ENCODE peak calls at places on chromosomes 7 and 10, in four cellular contexts. H, U, L and S are unnamed samples.

GRCh38 chr7:6172331-6173295 is 99.8 kb downstream of the CYTH3 start:
- DNase-seq in L (no peak), U (no peak), H (no peak), S (no peak)

GRCh38 chr7:117269417-117269816 is 53.4 kb downstream of the WNT2 start:
- DNase-seq in U (no peak), L (no peak), H (no peak), S (peak)

GRCh38 chr10:42367532-42368230 is 270.7 kb downstream of the ZNF33B start:
- DNase-seq in U (peak), L (no peak), H (peak), S (no peak)

GRCh38 chr10:47368431-47369180 is 15.5 kb downstream of the ZNF488 start:
- DNase-seq in H (no peak), L (no peak), U (no peak), S (no peak)

GRCh38 chr10:102644646-102645387 is 538 bp downstream of the TRIM8 start:
- DNase-seq in U (peak), H (no peak), L (peak), S (peak)

GRCh38 chr10:23419201-23419600 is 19.7 kb upstream of the OTUD1 start:
- DNase-seq in U (no peak), L (no peak), H (no peak), S (no peak)

GRCh38 chr10:116683061-116683601 is 59.2 kb downstream of the HSPA12A start:
- DNase-seq in H (no peak), L (no peak), U (no peak), S (no peak)

GRCh38 chr7:152504816-152505215 is 69.0 kb upstream of the KMT2C start:
- DNase-seq in L (no peak), H (no peak), U (no peak), S (no peak)

GRCh38 chr10:63241898-63242297 is 108.8 kb downstream of the NRBF2 start:
- DNase-seq in H (no peak), U (no peak), L (no peak), S (no peak)

GRCh38 chr7:20785211-20786048 is 1.3 kb downstream of the SP8 start:
- DNase-seq in H (no peak), L (no peak), U (no peak), S (no peak)

GRCh38 chr7:72336887-72337821 is 75.0 kb downstream of the CALN1 start:
- DNase-seq in H (no peak), U (no peak), L (no peak), S (no peak)

GRCh38 chr7:108613147-108613948 is 43.7 kb downstream of the DNAJB9 start:
- DNase-seq in U (peak), L (peak), H (no peak), S (peak)

GRCh38 chr10:120702032-120702431 is 149.1 kb upstream of the WDR11 start:
- DNase-seq in H (no peak), L (no peak), U (no peak), S (no peak)

GRCh38 chr10:1548596-1548995 is 188.7 kb downstream of the ADARB2 start:
- DNase-seq in U (no peak), H (peak), L (no peak), S (no peak)

GRCh38 chr7:19122018-19122588 is 4.7 kb upstream of the TWIST1 start:
- DNase-seq in L (no peak), U (no peak), H (no peak), S (peak)

GRCh38 chr10:1404953-1405260 is 332.4 kb downstream of the ADARB2 start:
- DNase-seq in L (no peak), H (no peak), U (no peak), S (no peak)

GRCh38 chr10:88763441-88763840 is 3.6 kb downstream of the LIPN start:
- DNase-seq in U (no peak), H (no peak), L (no peak), S (no peak)

GRCh38 chr10:31000071-31000787 is 31.4 kb downstream of the ZNF438 start:
- DNase-seq in H (no peak), U (no peak), L (no peak), S (no peak)

GRCh38 chr10:24475598-24475997 is 248.1 kb downstream of the ARHGAP21 start:
- DNase-seq in L (no peak), H (no peak), U (no peak), S (no peak)

GRCh38 chr10:88781206-88781605 is 21.3 kb upstream of the LIPM start:
- DNase-seq in H (no peak), U (no peak), L (no peak), S (no peak)

GRCh38 chr10:85510682-85511081 is 855.9 kb downstream of the GRID1 start:
- DNase-seq in U (no peak), L (no peak), H (no peak), S (no peak)

GRCh38 chr7:816751-817671 is 15.3 kb upstream of the SUN1 start:
- DNase-seq in H (no peak), U (peak), L (no peak), S (no peak)

GRCh38 chr7:134089446-134089845 is 37.7 kb upstream of the LRGUK start:
- DNase-seq in H (no peak), L (no peak), U (no peak), S (no peak)

GRCh38 chr7:18890885-18891621 is 226.4 kb downstream of the TWIST1 start:
- DNase-seq in U (no peak), L (no peak), H (no peak), S (no peak)

GRCh38 chr10:31028076-31028475 is 3.6 kb downstream of the ZNF438 start:
- DNase-seq in H (no peak), U (no peak), L (no peak), S (no peak)

GRCh38 chr10:45382591-45382990 is 8.6 kb downstream of the ALOX5 start:
- DNase-seq in L (no peak), H (no peak), U (no peak), S (no peak)

GRCh38 chr7:46675456-46675855 is 754.4 kb upstream of the IGFBP3 start:
- DNase-seq in H (no peak), L (no peak), U (no peak), S (no peak)

GRCh38 chr10:110360857-110361474 is 56.2 kb upstream of the SMNDC1 start:
- DNase-seq in H (no peak), L (no peak), U (no peak), S (no peak)

GRCh38 chr10:97179311-97179710 is 6.4 kb downstream of the SLIT1 start:
- DNase-seq in L (no peak), H (no peak), U (no peak), S (no peak)

GRCh38 chr7:134799387-134799786 is 20.0 kb downstream of the CALD1 start:
- DNase-seq in L (no peak), H (no peak), U (no peak), S (no peak)

GRCh38 chr10:106107711-106108110 is 1056.8 kb downstream of the SORCS1 start:
- DNase-seq in H (no peak), L (no peak), U (no peak), S (no peak)

GRCh38 chr10:131165092-131165491 is 146.4 kb downstream of the TCERG1L start:
- DNase-seq in H (no peak), L (no peak), U (no peak), S (no peak)

GRCh38 chr10:43222296-43222695 is 44.6 kb downstream of the RASGEF1A start:
- DNase-seq in U (no peak), H (no peak), L (no peak), S (no peak)

GRCh38 chr7:51230723-51231122 is 85.9 kb downstream of the COBL start:
- DNase-seq in L (no peak), H (no peak), U (no peak), S (no peak)

GRCh38 chr10:90319188-90319914 is 538.5 kb downstream of the HTR7 start:
- DNase-seq in U (no peak), L (peak), H (peak), S (peak)

GRCh38 chr10:30984563-30985328 is 46.9 kb downstream of the ZNF438 start:
- DNase-seq in L (no peak), H (no peak), U (no peak), S (no peak)

GRCh38 chr7:14899065-14899464 is 3.5 kb downstream of the DGKB start:
- DNase-seq in H (no peak), U (no peak), L (no peak), S (no peak)

DNA sequence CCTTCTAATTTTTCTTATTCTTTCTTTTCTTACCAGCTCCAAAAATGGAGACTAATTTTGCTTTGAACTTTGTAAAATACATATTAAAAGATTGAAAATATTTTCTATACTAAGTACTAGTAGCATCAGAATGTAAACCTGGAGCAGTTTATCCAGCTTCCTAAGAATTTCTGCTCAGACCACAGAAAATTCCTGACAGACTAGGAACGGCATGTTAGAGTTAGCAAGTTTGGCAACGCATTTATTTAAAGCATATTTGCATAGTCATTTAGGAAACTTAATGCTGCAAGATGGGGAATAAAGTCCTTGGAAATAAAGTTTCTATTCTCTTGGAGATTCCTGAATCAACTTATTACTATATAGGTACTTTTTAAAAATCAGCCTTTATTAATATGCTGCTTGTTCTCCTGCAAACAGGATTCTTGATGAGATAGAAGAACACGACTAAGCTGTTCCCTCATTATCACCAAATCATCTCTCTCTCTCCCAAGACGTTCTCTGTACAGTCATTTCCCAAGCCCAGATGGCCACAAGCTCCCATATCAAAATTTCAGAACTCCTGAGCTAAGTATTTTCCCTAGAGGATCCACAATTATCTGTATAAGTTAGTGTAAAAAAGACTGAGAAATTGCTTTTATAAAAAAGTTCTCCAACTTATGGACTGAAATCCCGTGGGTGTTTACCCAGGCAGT is 305.8 kb upstream of the NEBL start:
- DNase-seq in H (no peak), U (no peak), L (no peak), S (no peak)
- TF ChIP-seq ZBTB33 in H (no peak), U (no peak), L (no peak), S (no peak)

DNA sequence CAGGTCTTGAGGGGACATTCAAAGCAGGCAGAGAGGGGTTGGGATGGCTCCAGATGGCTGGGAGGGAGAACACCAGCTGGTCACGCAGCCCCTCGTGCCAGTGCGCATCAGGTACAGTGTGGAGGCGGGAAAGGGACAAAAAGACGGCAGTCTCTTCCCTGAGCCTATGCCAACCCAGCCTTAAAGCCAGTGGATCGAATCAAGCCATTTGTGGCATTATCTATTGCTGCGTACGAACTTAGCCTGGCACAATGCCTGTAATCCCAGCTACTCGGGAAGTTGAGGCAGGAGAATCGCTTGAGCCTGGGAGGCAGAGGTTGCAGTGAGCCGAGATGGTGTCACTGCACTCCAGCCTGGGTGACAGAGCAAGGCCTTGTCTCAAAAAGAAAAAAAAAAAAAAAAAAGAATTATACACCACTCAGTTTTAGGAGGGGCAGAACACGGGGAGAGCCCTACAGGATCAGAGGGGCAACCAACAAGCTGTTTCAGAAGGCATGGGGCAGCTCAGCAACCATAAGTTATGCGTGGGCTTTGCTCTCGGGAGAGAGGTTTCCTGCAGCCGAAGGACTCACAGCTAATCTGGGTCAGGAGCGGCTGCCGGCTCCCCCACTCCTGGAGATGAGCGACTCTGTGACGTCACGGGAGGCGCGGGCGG is 357 bp upstream of the NDUFB2 start:
- DNase-seq in U (peak), L (peak), H (no peak), S (peak)
- TF ChIP-seq ZNF274 in U (no peak), L (no peak), H (no peak), S (no peak)

GRCh38 chr10:133394064-133394663 is at the start of gene MTG1:
- DNase-seq in H (peak), L (peak), U (peak), S (peak)
- TF ChIP-seq POLR2A in H (peak), L (peak), U (peak), S (peak)

GRCh38 chr10:8133146-8133545 is 78.7 kb downstream of the GATA3 start:
- DNase-seq in U (no peak), H (peak), L (no peak), S (no peak)
- TF ChIP-seq ZBTB33 in U (no peak), H (no peak), L (no peak), S (no peak)